ENCODE peak calls at places on chromosomes 7 and 10, in six cellular contexts. H is heart right ventricle, Y is fibroblast of lung, M is upper lobe of left lung, Q is PC-3, U is upper lobe of right lung. T is an unnamed sample.

GRCh38 chr7:1422512-1423265 is 36.6 kb downstream of the MICALL2 start:
- DNase-seq in Y (no peak), H (no peak), Q (no peak), M (no peak), U (no peak), T (no peak)

GRCh38 chr10:126199221-126199998 is 188.9 kb downstream of the ADAM12 start:
- DNase-seq in Y (peak; percentile 100), U (no peak), H (no peak), Q (peak; percentile 94), M (no peak), T (no peak)

GRCh38 chr10:36765777-36766176 is 359.6 kb upstream of the ANKRD30A start:
- DNase-seq in H (no peak), Y (peak; percentile 19), M (no peak), Q (peak; percentile 95), U (no peak), T (no peak)

GRCh38 chr10:107899075-107899474 is 734.6 kb upstream of the SORCS1 start:
- DNase-seq in Y (no peak), M (peak; percentile 65), H (no peak), Q (peak; percentile 62), U (no peak), T (no peak)

GRCh38 chr7:130476287-130477001 is 15.4 kb upstream of the MEST start:
- DNase-seq in Q (no peak), H (no peak), Y (peak; percentile 98), M (no peak), U (no peak), T (no peak)

GRCh38 chr10:601356-601963 is 88.0 kb downstream of the DIP2C start:
- DNase-seq in M (no peak), Y (peak; percentile 55), Q (no peak), U (peak; percentile 63), H (no peak), T (no peak)

GRCh38 chr10:44576715-44577191 is 191.9 kb upstream of the CXCL12 start:
- DNase-seq in H (peak; percentile 16), Y (no peak), U (no peak), M (no peak), Q (peak; percentile 83), T (no peak)

GRCh38 chr7:139043823-139044812 is 8.3 kb upstream of the ZC3HAV1L start:
- DNase-seq in H (no peak), M (no peak), U (no peak), Q (no peak), Y (no peak), T (no peak)

GRCh38 chr7:80795174-80795573 is 123.7 kb downstream of the SEMA3C start:
- DNase-seq in M (no peak), U (no peak), Q (no peak), Y (no peak), H (no peak), T (no peak)

GRCh38 chr7:136502162-136502561 is 366.3 kb upstream of the CHRM2 start:
- DNase-seq in M (no peak), H (no peak), Y (peak; percentile 9), Q (no peak), U (no peak), T (no peak)

GRCh38 chr10:60526024-60526585 is 136.4 kb upstream of the ANK3 start:
- DNase-seq in Q (peak; percentile 86), Y (peak; percentile 59), H (no peak), U (no peak), M (no peak), T (no peak)

GRCh38 chr10:28169525-28169924 is 133.3 kb downstream of the MPP7 start:
- DNase-seq in H (no peak), U (no peak), Q (no peak), Y (no peak), M (no peak), T (no peak)

GRCh38 chr7:45716380-45717203 is 142.4 kb downstream of the ADCY1 start:
- DNase-seq in U (peak; percentile 55), H (peak; percentile 29), Y (no peak), M (no peak), Q (no peak), T (no peak)

GRCh38 chr10:132302421-132302820 is 5.3 kb downstream of the STK32C start:
- DNase-seq in U (peak; percentile 36), M (no peak), H (no peak), Y (no peak), Q (no peak), T (peak; percentile 52)
- H3K27ac ChIP-seq in U (no peak overlapping the region), M (no peak overlapping the region), H (no peak overlapping the region), Y (no peak overlapping the region), Q (no peak overlapping the region), T (no peak overlapping the region)

GRCh38 chr10:119666709-119667004 is 15.5 kb downstream of the BAG3 start:
- DNase-seq in U (no peak), Q (no peak), M (no peak), Y (no peak), H (no peak), T (no peak)

GRCh38 chr10:119669331-119669730 is 18.2 kb downstream of the BAG3 start:
- DNase-seq in Y (no peak), H (no peak), U (no peak), Q (peak; percentile 24), M (no peak), T (no peak)

GRCh38 chr10:119667562-119668328 is 16.6 kb downstream of the BAG3 start:
- DNase-seq in H (peak; percentile 69), Q (peak; percentile 96), Y (peak; percentile 98), U (no peak), M (peak; percentile 49), T (no peak)

GRCh38 chr10:119669975-119670640 is 18.9 kb downstream of the BAG3 start:
- DNase-seq in U (no peak), H (no peak), Q (no peak), Y (no peak), M (no peak), T (no peak)

DNA sequence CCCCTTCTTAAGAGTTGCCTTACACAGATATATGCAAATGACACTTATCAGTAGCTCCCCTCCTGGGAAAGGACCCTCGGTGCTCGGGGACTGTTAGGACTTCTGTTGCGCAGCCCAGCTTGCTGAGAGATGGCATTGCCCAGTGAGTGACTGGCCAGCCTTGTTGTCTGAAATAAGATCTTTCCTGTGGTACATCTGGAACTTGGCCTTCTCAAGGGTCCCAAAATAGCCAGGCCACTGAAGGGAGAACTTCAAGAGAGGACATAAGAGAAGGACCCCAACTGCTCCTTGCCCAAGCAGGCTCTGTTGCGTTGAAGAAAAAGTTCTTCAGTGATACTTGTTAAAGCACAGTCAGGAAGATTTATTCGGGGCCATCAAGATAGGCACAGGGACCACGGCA is 17.3 kb downstream of the BAG3 start:
- DNase-seq in H (no peak), Q (no peak), M (no peak), Y (no peak), U (no peak), T (no peak)
- H3K27ac ChIP-seq in H (peak overlapping the region; percentile 83), Q (peak overlapping the region; percentile 95), M (no peak overlapping the region), Y (peak overlapping the region; percentile 93), U (no peak overlapping the region), T (peak overlapping the region; percentile 11)

GRCh38 chr10:50347394-50347802 is 96.1 kb upstream of the ASAH2 start:
- DNase-seq in M (no peak), Y (no peak), Q (no peak), H (no peak), U (no peak), T (no peak)
- H3K27ac ChIP-seq in M (no peak overlapping the region), Y (no peak overlapping the region), Q (no peak overlapping the region), H (no peak overlapping the region), U (no peak overlapping the region), T (no peak overlapping the region)

GRCh38 chr10:62056660-62057059 is 155.2 kb downstream of the ARID5B start:
- DNase-seq in Y (no peak), H (no peak), Q (peak; percentile 70), M (no peak), U (no peak), T (no peak)

GRCh38 chr10:62057872-62058271 is 156.4 kb downstream of the ARID5B start:
- DNase-seq in H (no peak), U (no peak), M (no peak), Q (no peak), Y (no peak), T (no peak)

GRCh38 chr10:62056219-62056618 is 154.7 kb downstream of the ARID5B start:
- DNase-seq in H (no peak), M (no peak), U (no peak), Q (no peak), Y (no peak), T (no peak)

GRCh38 chr10:62058476-62058875 is 157.0 kb downstream of the ARID5B start:
- DNase-seq in H (no peak), U (no peak), M (no peak), Y (no peak), Q (no peak), T (no peak)

DNA sequence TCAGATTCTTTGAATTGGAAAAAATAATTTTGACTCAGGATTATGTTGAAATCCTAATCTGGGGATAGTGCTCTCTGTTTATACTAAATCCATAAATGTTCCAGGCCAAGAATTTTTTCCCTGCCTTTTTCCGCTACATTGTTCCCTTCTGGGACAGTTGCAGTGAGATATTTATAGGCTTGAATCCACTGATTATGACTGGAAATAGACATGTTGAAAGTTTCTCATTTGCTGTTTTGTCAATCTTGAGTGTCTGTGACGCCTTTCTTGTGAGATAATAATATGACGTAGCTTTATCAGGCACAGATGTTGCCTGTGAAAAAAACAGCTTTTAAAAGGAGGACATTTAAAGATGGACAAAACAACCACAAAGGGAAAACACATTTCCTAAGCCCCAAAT is 155.9 kb downstream of the ARID5B start:
- DNase-seq in U (no peak), H (peak; percentile 65), Q (no peak), Y (no peak), M (no peak), T (no peak)
- H3K27ac ChIP-seq in U (peak overlapping the region; percentile 52), H (peak overlapping the region; percentile 95), Q (no peak overlapping the region), Y (peak overlapping the region; percentile 64), M (peak overlapping the region; percentile 58), T (peak overlapping the region; percentile 79)

GRCh38 chr10:14660872-14661271 is 113.8 kb downstream of the FAM107B start:
- DNase-seq in M (peak; percentile 32), Y (no peak), Q (no peak), H (no peak), U (no peak), T (no peak)
- H3K27ac ChIP-seq in M (no peak overlapping the region), Y (no peak overlapping the region), Q (no peak overlapping the region), H (no peak overlapping the region), U (no peak overlapping the region), T (no peak overlapping the region)

DNA sequence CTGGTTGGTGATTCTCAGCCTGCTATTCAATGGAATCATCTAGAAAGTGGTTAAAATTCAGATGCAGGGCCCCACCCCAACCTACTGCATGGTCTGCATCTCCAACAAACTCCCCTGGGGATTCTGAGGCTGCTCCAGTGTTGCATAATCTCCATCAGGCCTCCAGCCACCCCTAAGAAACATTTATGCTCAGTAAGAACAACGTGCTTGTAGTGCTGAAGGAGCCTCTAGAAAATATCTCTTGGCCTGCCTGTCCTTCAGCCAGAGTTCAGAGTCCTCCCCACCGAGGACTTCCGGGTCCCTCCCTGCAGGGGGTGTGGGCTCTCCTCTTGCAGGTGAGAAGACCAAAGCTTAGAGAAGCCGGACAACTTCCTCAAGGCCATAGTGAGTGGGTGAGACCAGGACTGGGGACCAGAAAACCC is 159.8 kb downstream of the SH3PXD2A start:
- DNase-seq in H (no peak), M (peak; percentile 48), U (no peak), Y (peak; percentile 17), Q (no peak), T (no peak)
- H3K27ac ChIP-seq in H (peak overlapping the region; percentile 35), M (no peak overlapping the region), U (no peak overlapping the region), Y (peak overlapping the region; percentile 64), Q (no peak overlapping the region), T (no peak overlapping the region)

GRCh38 chr10:3425713-3426112 is 253.1 kb upstream of the PITRM1 start:
- DNase-seq in M (no peak), Q (no peak), U (no peak), H (no peak), Y (no peak), T (no peak)
- H3K27ac ChIP-seq in M (no peak overlapping the region), Q (peak overlapping the region; percentile 83), U (no peak overlapping the region), H (peak overlapping the region; percentile 7), Y (peak overlapping the region; percentile 44), T (no peak overlapping the region)

GRCh38 chr7:4266270-4267040 is 415.6 kb upstream of the FOXK1 start:
- DNase-seq in U (no peak), M (no peak), Y (no peak), Q (no peak), H (no peak), T (peak; percentile 74)
- H3K27ac ChIP-seq in U (no peak overlapping the region), M (no peak overlapping the region), Y (no peak overlapping the region), Q (no peak overlapping the region), H (no peak overlapping the region), T (no peak overlapping the region)